ENCODE peak calls at places on chromosomes 5 and 9, in six cellular contexts. E is Panc1, S is HepG2, L is hepatocyte, Q is esophagus squamous epithelium, N is brain microvascular endothelial cell. H is an unnamed sample.
A peak's percentile ranks its signal among the peaks of the same experiment; 100 is the strongest.

GRCh38 chr9:4415281-4415680 is 75.0 kb upstream of the SLC1A1 start:
- DNase-seq in S (no peak), L (no peak), Q (no peak), E (no peak), N (no peak), H (no peak)

GRCh38 chr5:133404724-133405123 is 207.6 kb downstream of the FSTL4 start:
- DNase-seq in L (no peak), N (no peak), S (no peak), Q (no peak), E (no peak), H (no peak)

GRCh38 chr5:103031607-103032006 is 88.3 kb downstream of the GIN1 start:
- DNase-seq in N (no peak), S (no peak), L (no peak), E (no peak), Q (no peak), H (no peak)

GRCh38 chr9:137051145-137051724 is 2.6 kb downstream of the ENTPD2 start:
- DNase-seq in S (no peak), N (no peak), L (no peak), Q (no peak), E (no peak), H (no peak)

GRCh38 chr5:33313150-33313549 is 127.6 kb upstream of the TARS1 start:
- DNase-seq in S (no peak), Q (no peak), L (peak; percentile 41), E (peak; percentile 75), N (peak; percentile 97), H (no peak)

GRCh38 chr5:145510324-145510723 is 324.8 kb downstream of the PRELID2 start:
- DNase-seq in S (no peak), L (peak; percentile 36), N (no peak), Q (no peak), E (no peak), H (no peak)

GRCh38 chr5:58842851-58843250 is 260.0 kb downstream of the RAB3C start:
- DNase-seq in Q (no peak), L (no peak), E (no peak), S (no peak), N (no peak), H (no peak)

GRCh38 chr9:79603222-79603925 is 31.6 kb downstream of the TLE4 start:
- DNase-seq in N (no peak), S (no peak), E (no peak), L (no peak), Q (no peak), H (no peak)

GRCh38 chr9:121774715-121775613 is 123.5 kb downstream of the DAB2IP start:
- DNase-seq in Q (no peak), L (no peak), S (no peak), N (no peak), E (no peak), H (peak; percentile 15)

GRCh38 chr9:4741365-4742031 is 496 bp upstream of the AK3 start:
- DNase-seq in L (peak; percentile 51), Q (no peak), S (peak; percentile 37), N (no peak), E (no peak), H (peak; percentile 47)

GRCh38 chr5:179142434-179143198 is 82.4 kb downstream of the ZNF354C start:
- DNase-seq in N (peak; percentile 68), L (no peak), Q (no peak), E (no peak), S (no peak), H (no peak)

GRCh38 chr5:151742870-151743294 is 15.5 kb downstream of the ATOX1 start:
- DNase-seq in E (peak; percentile 43), N (peak; percentile 67), L (peak; percentile 80), Q (no peak), S (peak; percentile 41), H (peak; percentile 30)

GRCh38 chr9:138066049-138066448 is 188.5 kb downstream of the CACNA1B start:
- DNase-seq in S (no peak), N (no peak), Q (no peak), L (no peak), E (no peak), H (no peak)

GRCh38 chr5:111653408-111653807 is 103.6 kb downstream of the NREP start:
- DNase-seq in E (no peak), N (no peak), Q (no peak), S (no peak), L (no peak), H (no peak)

DNA sequence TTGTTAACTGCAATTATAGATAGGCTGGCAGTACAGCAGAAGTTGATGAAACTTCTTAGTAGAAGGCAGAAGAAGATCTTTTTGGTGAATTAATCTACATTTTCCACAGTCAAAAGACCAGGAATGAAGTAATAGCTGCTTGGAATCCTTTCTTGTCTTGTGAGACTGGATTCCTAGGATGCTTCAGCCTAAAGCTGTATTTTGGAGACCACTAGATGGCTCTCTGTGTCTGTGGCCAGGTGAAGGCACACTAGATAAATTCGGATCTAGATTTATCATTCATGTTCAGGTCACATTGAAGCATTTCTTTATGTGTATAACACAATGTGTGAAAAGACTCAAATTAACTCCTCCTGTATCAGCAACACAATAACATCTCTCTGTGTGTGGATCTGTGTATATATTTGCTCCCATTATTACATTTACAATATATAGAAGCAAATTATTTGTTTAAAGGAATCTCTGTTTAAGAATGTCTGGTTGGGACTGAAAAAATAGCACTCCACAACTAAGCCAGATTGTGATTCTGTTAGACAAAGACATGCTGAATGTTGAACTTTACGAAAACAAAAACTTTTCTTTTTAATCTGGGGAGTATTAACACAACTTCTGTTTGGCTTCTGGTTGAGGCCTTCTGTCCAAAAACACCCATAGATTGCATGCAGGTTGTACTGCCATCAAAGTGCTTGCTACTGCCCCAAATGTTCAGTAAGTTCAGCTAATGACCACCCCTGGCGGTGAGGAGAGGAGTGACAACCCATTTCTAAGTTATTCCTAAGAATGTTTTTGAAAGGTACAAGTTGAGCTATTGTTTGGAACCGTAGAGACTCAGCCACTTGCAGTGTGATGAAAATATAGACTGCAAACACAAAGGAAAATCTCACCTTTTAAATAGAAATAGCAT is 10.6 kb downstream of the GRIN3A start:
- DNase-seq in E (no peak), S (peak; percentile 24), Q (no peak), N (peak; percentile 26), L (peak; percentile 42), H (no peak)
- TF ChIP-seq CTCF in E (peak; percentile 61), S (peak; percentile 59), Q (peak; percentile 41), N (peak; percentile 68), L (peak; percentile 48), H (peak; percentile 55)

GRCh38 chr9:110199643-110200042 is 8.3 kb downstream of the C9orf152 start:
- DNase-seq in N (no peak), Q (no peak), S (no peak), E (no peak), L (peak; percentile 30), H (no peak)
- H3K27ac ChIP-seq in N (no peak overlapping the region), Q (no peak overlapping the region), S (no peak overlapping the region), E (no peak overlapping the region), L (peak overlapping the region; percentile 50), H (no peak overlapping the region)

GRCh38 chr9:101601904-101602765 is 7.4 kb upstream of the PPP3R2 start:
- DNase-seq in E (no peak), S (peak; percentile 46), N (peak; percentile 37), L (peak; percentile 71), Q (no peak), H (no peak)
- TF ChIP-seq CTCF in E (peak; percentile 75), S (peak; percentile 72), N (peak; percentile 70), L (peak; percentile 82), Q (peak; percentile 57), H (peak; percentile 70)

GRCh38 chr5:176601901-176602300 is 8.1 kb downstream of the GPRIN1 start:
- DNase-seq in N (no peak), Q (no peak), E (no peak), L (no peak), S (no peak), H (no peak)
- H3K27ac ChIP-seq in N (no peak overlapping the region), Q (no peak overlapping the region), E (no peak overlapping the region), L (no peak overlapping the region), S (no peak overlapping the region), H (no peak overlapping the region)

GRCh38 chr9:123478967-123479602 is 123.1 kb downstream of the CRB2 start:
- DNase-seq in S (no peak), E (no peak), N (no peak), Q (no peak), L (peak; percentile 45), H (no peak)
- TF ChIP-seq CTCF in S (no peak), E (no peak), N (no peak), Q (no peak), L (no peak), H (no peak)

DNA sequence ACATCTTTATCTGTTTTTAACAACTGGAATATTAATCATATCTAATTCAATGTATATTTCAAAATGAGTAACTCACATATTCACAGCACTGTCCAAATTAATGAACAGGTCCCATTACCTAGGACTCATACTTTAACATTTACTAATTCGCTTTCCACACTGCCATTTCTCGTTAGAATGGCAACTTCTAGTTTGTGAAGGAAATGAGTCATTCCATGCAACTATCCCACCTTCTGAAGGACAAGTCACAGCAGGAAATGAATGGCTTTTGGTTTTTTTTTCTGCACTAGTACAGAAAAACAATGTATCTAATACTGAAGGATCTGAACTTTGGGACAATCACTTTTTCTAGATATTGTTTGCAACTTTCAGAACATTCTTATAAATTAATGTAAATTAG is 24.6 kb upstream of the IFNK start:
- DNase-seq in N (peak; percentile 29), L (no peak), Q (no peak), S (no peak), E (no peak), H (no peak)
- H3K27ac ChIP-seq in N (no peak overlapping the region), L (peak overlapping the region; percentile 23), Q (peak overlapping the region; percentile 24), S (no peak overlapping the region), E (no peak overlapping the region), H (no peak overlapping the region)

H was measured in left ventricle myocardium inferior.